ENCODE peak calls at places on chromosomes 1 and 21, in ten cellular contexts. K is LoVo; X is suprapubic skin; C is A172; O is posterior vena cava; U is NCI-H1694; W is NCI-H1092; G is activated naive CD8-positive, alpha-beta T cell treated with anti-CD3 and anti-CD28 coated beads for 36 hours; S is NCI-H446 treated with DMSO at 0.1 percent for 48 hours; F is T follicular helper cell. V is an unnamed sample.

GRCh38 chr1:87794788-87795614 is 466.3 kb downstream of the LMO4 start:
- DNase-seq in C (peak), W (no peak), U (no peak), X (no peak), K (peak), G (no peak), S (peak), F (no peak), O (no peak), V (no peak)

GRCh38 chr1:21666572-21667320 is 2.4 kb downstream of the RAP1GAP start:
- DNase-seq in C (no peak), K (no peak), F (no peak), G (no peak), O (peak), X (peak), W (peak), U (no peak), S (no peak), V (no peak)

GRCh38 chr1:7576946-7577657 is 194.0 kb upstream of the VAMP3 start:
- DNase-seq in X (peak), W (no peak), G (no peak), S (no peak), U (no peak), C (no peak), O (peak), F (no peak), K (no peak), V (no peak)

GRCh38 chr21:14308234-14308633 is 74.7 kb downstream of the HSPA13 start:
- DNase-seq in O (no peak), C (no peak), G (no peak), K (no peak), U (no peak), F (no peak), S (no peak), W (no peak), X (no peak), V (no peak)

GRCh38 chr1:45864124-45864721 is 60.8 kb downstream of the MAST2 start:
- DNase-seq in X (no peak), C (peak), W (peak), O (no peak), F (no peak), K (no peak), S (no peak), U (no peak), G (no peak), V (no peak)

GRCh38 chr1:94298861-94299260 is 61.5 kb upstream of the ARHGAP29 start:
- DNase-seq in W (no peak), S (no peak), K (no peak), O (no peak), C (no peak), F (no peak), G (no peak), U (no peak), X (peak), V (no peak)

GRCh38 chr1:102531031-102531430 is 534.3 kb upstream of the OLFM3 start:
- DNase-seq in K (no peak), F (no peak), C (no peak), U (no peak), S (no peak), W (no peak), O (no peak), X (no peak), G (no peak), V (no peak)

GRCh38 chr1:156961709-156962108 is 41.3 kb downstream of the LRRC71 start:
- DNase-seq in G (peak), S (no peak), X (no peak), O (no peak), C (peak), K (no peak), F (peak), U (no peak), W (no peak), V (no peak)

GRCh38 chr1:56788588-56788987 is 30.6 kb downstream of the FYB2 start:
- DNase-seq in K (peak), C (no peak), O (no peak), F (no peak), X (no peak), W (peak), G (no peak), U (no peak), S (no peak), V (no peak)

GRCh38 chr1:150549496-150550221 is 451 bp downstream of the ADAMTSL4 start:
- DNase-seq in K (no peak), F (no peak), S (no peak), U (no peak), G (no peak), O (peak), X (peak), W (no peak), C (no peak), V (no peak)